ENCODE peak calls at places on chromosomes 5 and 9, in five cellular contexts. E is lower leg skin, W is sigmoid colon, K is AG09309, X is MM.1S. Q is an unnamed sample.

GRCh38 chr9:92406506-92406905 is 2.1 kb upstream of the OGN start:
- DNase-seq in E (peak), W (peak), K (no peak), X (peak), Q (peak)

GRCh38 chr5:178378527-178379484 is 146.2 kb upstream of the PHYKPL start:
- DNase-seq in E (no peak), W (no peak), K (no peak), X (peak), Q (no peak)

GRCh38 chr9:129177791-129178578 is at the start of gene IER5L:
- DNase-seq in E (peak), W (peak), K (peak), X (peak), Q (peak)

GRCh38 chr5:143837306-143837848 is 25.4 kb downstream of the HMHB1 start:
- DNase-seq in E (no peak), W (no peak), K (peak), X (no peak), Q (no peak)

GRCh38 chr9:83508072-83508471 is 30.1 kb downstream of the FRMD3 start:
- DNase-seq in E (no peak), W (no peak), K (no peak), X (no peak), Q (no peak)

GRCh38 chr5:67335391-67335790 is 138.8 kb upstream of the CD180 start:
- DNase-seq in E (no peak), W (no peak), K (no peak), X (no peak), Q (no peak)

GRCh38 chr5:137218896-137219295 is 280.2 kb downstream of the SPOCK1 start:
- DNase-seq in E (no peak), W (no peak), K (no peak), X (no peak), Q (no peak)

GRCh38 chr5:32805966-32806626 is 95.0 kb downstream of the NPR3 start:
- DNase-seq in E (no peak), W (no peak), K (peak), X (no peak), Q (no peak)

GRCh38 chr5:88486466-88486865 is 217.8 kb upstream of the TMEM161B start:
- DNase-seq in E (no peak), W (no peak), K (no peak), X (no peak), Q (no peak)

GRCh38 chr9:137384116-137384756 is 38.7 kb downstream of the EXD3 start:
- DNase-seq in E (no peak), W (peak), K (no peak), X (no peak), Q (no peak)

GRCh38 chr9:22040760-22041159 is 31.7 kb upstream of the CDKN2B start:
- DNase-seq in E (no peak), W (no peak), K (no peak), X (no peak), Q (no peak)

GRCh38 chr5:17732351-17732923 is 98.2 kb downstream of the TAF11L14 start:
- DNase-seq in E (peak), W (no peak), K (no peak), X (no peak), Q (no peak)

GRCh38 chr5:157918811-157919742 is 60.1 kb upstream of the CLINT1 start:
- DNase-seq in E (no peak), W (no peak), K (peak), X (no peak), Q (no peak)

GRCh38 chr5:14223372-14223771 is 80.2 kb downstream of the TRIO start:
- DNase-seq in E (no peak), W (no peak), K (no peak), X (no peak), Q (no peak)

GRCh38 chr9:801399-802071 is 40.0 kb upstream of the DMRT1 start:
- DNase-seq in E (no peak), W (no peak), K (no peak), X (no peak), Q (no peak)

GRCh38 chr5:95673076-95673475 is 9.7 kb downstream of the SPATA9 start:
- DNase-seq in E (no peak), W (peak), K (peak), X (no peak), Q (no peak)

GRCh38 chr5:127867006-127867788 is 164.0 kb downstream of the CCDC192 start:
- DNase-seq in E (no peak), W (no peak), K (no peak), X (no peak), Q (no peak)

GRCh38 chr5:96117863-96118651 is 156.4 kb upstream of the ELL2 start:
- DNase-seq in E (no peak), W (no peak), K (no peak), X (no peak), Q (no peak)

GRCh38 chr9:105405514-105406131 is 42.2 kb upstream of the FSD1L start:
- DNase-seq in E (no peak), W (no peak), K (no peak), X (peak), Q (no peak)

GRCh38 chr9:20552874-20553624 is 69.2 kb downstream of the MLLT3 start:
- DNase-seq in E (no peak), W (no peak), K (no peak), X (peak), Q (no peak)

GRCh38 chr9:136675477-136676296 is 11.6 kb downstream of the AGPAT2 start:
- DNase-seq in E (no peak), W (no peak), K (no peak), X (no peak), Q (no peak)

GRCh38 chr5:123874600-123875201 is 362.7 kb downstream of the CSNK1G3 start:
- DNase-seq in E (no peak), W (no peak), K (no peak), X (no peak), Q (no peak)

GRCh38 chr5:153654892-153655520 is 164.5 kb downstream of the GRIA1 start:
- DNase-seq in E (no peak), W (no peak), K (no peak), X (no peak), Q (no peak)

GRCh38 chr9:126754436-126755324 is 50.2 kb upstream of the ZBTB43 start:
- DNase-seq in E (no peak), W (no peak), K (no peak), X (no peak), Q (no peak)

GRCh38 chr9:107491081-107492053 is 1.8 kb upstream of the KLF4 start:
- DNase-seq in E (peak), W (peak), K (no peak), X (no peak), Q (no peak)

GRCh38 chr5:32687167-32687831 is 23.8 kb upstream of the NPR3 start:
- DNase-seq in E (no peak), W (no peak), K (no peak), X (no peak), Q (no peak)

GRCh38 chr5:36723921-36724320 is 117.5 kb downstream of the SLC1A3 start:
- DNase-seq in E (no peak), W (no peak), K (no peak), X (peak), Q (no peak)

GRCh38 chr9:18923167-18923566 is 109.8 kb downstream of the SAXO1 start:
- DNase-seq in E (peak), W (no peak), K (no peak), X (no peak), Q (no peak)

GRCh38 chr5:64165160-64165499 is 513 bp upstream of the RNF180 start:
- DNase-seq in E (no peak), W (no peak), K (no peak), X (no peak), Q (no peak)

GRCh38 chr5:77133061-77133758 is 46.1 kb upstream of the ZBED3 start:
- DNase-seq in E (peak), W (peak), K (peak), X (no peak), Q (peak)

DNA sequence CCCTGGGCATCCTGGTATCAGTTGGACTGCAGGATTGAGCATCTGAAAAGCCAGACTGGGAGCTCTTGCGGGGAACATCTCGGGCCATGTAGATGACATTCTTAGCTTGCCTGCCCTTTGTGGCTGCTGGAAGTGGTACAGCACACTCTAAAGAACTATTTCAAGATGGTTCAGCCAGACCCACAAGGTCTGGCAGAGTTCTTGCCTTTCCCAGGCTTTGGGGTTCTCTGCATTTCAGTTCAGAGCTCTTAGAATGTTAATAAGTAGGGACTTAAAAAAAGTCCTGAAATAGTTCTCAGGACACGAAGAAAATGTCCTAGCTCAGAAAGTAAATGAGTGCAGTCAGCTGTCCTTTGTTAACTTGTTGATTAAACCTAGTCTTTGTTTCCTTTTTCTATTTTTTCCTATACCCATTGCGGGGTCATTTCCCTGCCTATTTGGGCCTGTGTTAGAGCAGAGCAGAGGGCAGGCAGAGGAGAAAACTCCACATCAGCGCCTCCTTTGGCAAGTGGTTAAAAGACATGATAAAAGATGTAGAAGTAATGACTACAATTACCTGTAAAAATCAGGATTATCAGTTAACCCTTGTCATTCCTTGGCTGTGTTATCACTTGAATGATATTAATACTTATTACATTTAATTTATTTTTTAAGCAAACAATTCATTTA is 291.5 kb downstream of the ZSWIM6 start:
- DNase-seq in E (no peak), W (no peak), K (no peak), X (no peak), Q (no peak)
- TF ChIP-seq CTCF in E (no peak), W (no peak), K (peak), X (peak), Q (no peak)

GRCh38 chr5:132293066-132293991 is 865 bp upstream of the SLC22A4 start:
- DNase-seq in E (peak), W (peak), K (no peak), X (peak), Q (peak)
- TF ChIP-seq CTCF in E (no peak), W (no peak), K (peak), X (peak), Q (peak)

GRCh38 chr5:6712582-6713273 is 504 bp upstream of the TENT4A start:
- DNase-seq in E (peak), W (peak), K (peak), X (peak), Q (peak)
- TF ChIP-seq CTCF in E (no peak), W (no peak), K (no peak), X (no peak), Q (no peak)

DNA sequence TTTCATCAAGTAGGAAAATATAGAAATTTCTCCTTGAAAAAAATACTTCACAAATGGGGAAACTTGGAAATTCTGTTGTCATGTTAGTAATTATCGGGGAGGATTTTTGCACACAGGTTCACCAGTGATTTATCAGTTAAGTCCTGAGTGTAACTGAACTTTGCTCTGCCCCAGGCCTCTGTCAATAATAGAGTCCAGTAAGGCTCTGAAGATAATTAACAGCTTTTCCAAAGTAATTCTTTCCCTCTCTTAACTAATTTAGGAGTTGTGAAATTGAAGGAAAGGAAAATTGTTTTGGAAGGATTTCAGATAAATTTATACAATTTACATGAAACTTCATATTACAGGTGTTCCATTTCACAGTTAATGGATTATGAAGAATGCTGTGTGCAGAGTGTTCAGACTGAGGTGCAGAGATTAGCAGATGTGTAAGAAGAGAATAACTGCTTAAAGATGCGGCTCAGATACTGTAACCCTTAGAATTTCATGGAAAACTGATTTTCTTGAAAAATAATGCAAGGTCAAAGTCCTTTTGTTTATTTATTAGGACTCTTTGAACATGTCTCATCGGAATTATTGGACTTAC is 2.9 kb upstream of the AGXT2 start:
- DNase-seq in E (no peak), W (no peak), K (no peak), X (no peak), Q (no peak)
- TF ChIP-seq CTCF in E (no peak), W (no peak), K (no peak), X (no peak), Q (no peak)

DNA sequence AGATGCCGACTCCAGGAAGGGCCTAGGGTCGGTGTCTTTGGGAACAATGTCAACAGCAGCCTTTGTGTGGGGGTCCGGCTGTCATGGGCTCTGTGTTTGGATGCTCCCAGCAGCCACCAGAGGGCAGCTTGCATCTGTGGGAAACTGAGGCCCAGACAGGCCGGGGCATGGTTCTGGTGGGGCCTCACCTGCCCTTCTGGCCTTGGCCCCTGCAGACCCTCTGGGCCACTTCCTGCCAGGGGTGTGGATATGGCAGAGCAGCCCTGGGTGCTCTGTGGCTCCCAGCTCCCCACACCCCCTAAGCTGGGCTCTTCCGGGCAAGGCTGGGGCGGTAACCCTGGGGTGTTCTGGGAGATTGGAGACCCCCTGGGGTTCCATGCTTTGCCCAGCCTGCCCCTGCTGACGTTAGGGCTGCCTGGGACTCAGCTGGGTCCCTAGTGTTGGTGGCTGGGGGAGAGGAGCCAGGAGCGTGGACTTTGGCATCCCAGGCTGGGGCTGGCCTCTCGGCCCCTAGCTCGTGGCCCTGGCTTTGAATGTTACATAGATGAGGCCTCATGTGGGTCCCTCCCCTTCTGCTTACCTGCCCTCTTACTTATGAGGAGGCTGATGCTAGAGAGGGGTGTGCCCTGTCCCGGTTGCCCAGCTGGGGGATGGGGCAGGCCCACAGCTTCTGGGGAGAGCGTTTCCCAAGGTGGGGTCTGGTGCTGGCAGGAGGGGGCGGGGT is 38.3 kb downstream of the RXRA start:
- DNase-seq in E (no peak), W (no peak), K (no peak), X (no peak), Q (no peak)
- TF ChIP-seq CTCF in E (no peak), W (no peak), K (peak), X (no peak), Q (no peak)